ENCODE peak calls at places on chromosome 10, in six cellular contexts. C is HFFc6; D is H4; L is endothelial cell of umbilical vein; G is NCI-H1092; V is activated effector memory CD4-positive, alpha-beta T cell treated with Interleukin-2 at 50 U/mL for 16 hours. F is an unnamed sample.

GRCh38 chr10:526651-527312 is 162.7 kb downstream of the DIP2C start:
- DNase-seq in C (no peak), D (no peak), L (no peak), G (no peak), V (no peak), F (no peak)

GRCh38 chr10:90168244-90168643 is 466.9 kb downstream of the KIF20B start:
- DNase-seq in C (no peak), D (no peak), L (no peak), G (no peak), V (no peak), F (no peak)

GRCh38 chr10:80207768-80208385 is 2.5 kb upstream of the ANXA11 start:
- DNase-seq in C (no peak), D (no peak), L (no peak), G (no peak), V (no peak), F (no peak)

GRCh38 chr10:52659085-52659484 is 113.5 kb downstream of the MBL2 start:
- DNase-seq in C (no peak), D (no peak), L (peak; percentile 65), G (no peak), V (no peak), F (no peak)

GRCh38 chr10:43209064-43209455 is 57.8 kb downstream of the RASGEF1A start:
- DNase-seq in C (no peak), D (no peak), L (no peak), G (no peak), V (no peak), F (no peak)

GRCh38 chr10:58436071-58436470 is 50.9 kb downstream of the TFAM start:
- DNase-seq in C (no peak), D (peak; percentile 84), L (peak; percentile 12), G (no peak), V (no peak), F (no peak)

GRCh38 chr10:47406870-47407648 is 23.0 kb upstream of the ZNF488 start:
- DNase-seq in C (peak; percentile 88), D (peak; percentile 92), L (peak; percentile 24), G (no peak), V (no peak), F (no peak)

GRCh38 chr10:47339186-47339735 is 8.9 kb upstream of the RBP3 start:
- DNase-seq in C (no peak), D (no peak), L (no peak), G (no peak), V (no peak), F (no peak)

GRCh38 chr10:6990891-6991290 is 410.8 kb upstream of the PRKCQ start:
- DNase-seq in C (no peak), D (no peak), L (no peak), G (no peak), V (no peak), F (no peak)

GRCh38 chr10:46526682-46527038 is 29.8 kb downstream of the GPRIN2 start:
- DNase-seq in C (no peak), D (no peak), L (no peak), G (no peak), V (no peak), F (no peak)

GRCh38 chr10:15181576-15182156 is 13.2 kb upstream of the NMT2 start:
- DNase-seq in C (no peak), D (no peak), L (no peak), G (no peak), V (no peak), F (no peak)

GRCh38 chr10:33143160-33143728 is 185.2 kb upstream of the ITGB1 start:
- DNase-seq in C (peak; percentile 56), D (peak; percentile 52), L (no peak), G (no peak), V (no peak), F (no peak)

GRCh38 chr10:92816106-92816505 is 32.2 kb upstream of the EXOC6 start:
- DNase-seq in C (peak; percentile 67), D (no peak), L (peak; percentile 99), G (no peak), V (no peak), F (no peak)

GRCh38 chr10:70906031-70906804 is 17.9 kb upstream of the PCBD1 start:
- DNase-seq in C (no peak), D (no peak), L (no peak), G (no peak), V (no peak), F (no peak)

GRCh38 chr10:106308284-106308683 is 856.2 kb downstream of the SORCS1 start:
- DNase-seq in C (no peak), D (no peak), L (no peak), G (no peak), V (no peak), F (no peak)

GRCh38 chr10:78977761-78978305 is 90.9 kb upstream of the ZMIZ1 start:
- DNase-seq in C (peak; percentile 68), D (peak; percentile 82), L (no peak), G (no peak), V (no peak), F (no peak)

GRCh38 chr10:124921261-124921660 is 20.7 kb upstream of the ZRANB1 start:
- DNase-seq in C (no peak), D (no peak), L (no peak), G (no peak), V (no peak), F (no peak)

GRCh38 chr10:624605-625334 is 64.7 kb downstream of the DIP2C start:
- DNase-seq in C (no peak), D (peak; percentile 75), L (no peak), G (no peak), V (no peak), F (no peak)

GRCh38 chr10:79242620-79243152 is 104.6 kb upstream of the PPIF start:
- DNase-seq in C (peak; percentile 80), D (no peak), L (peak; percentile 71), G (peak; percentile 47), V (peak; percentile 32), F (peak; percentile 66)

GRCh38 chr10:121096617-121097431 is 245.7 kb downstream of the WDR11 start:
- DNase-seq in C (no peak), D (peak; percentile 95), L (no peak), G (no peak), V (no peak), F (no peak)

GRCh38 chr10:58462863-58463507 is 49.7 kb upstream of the BICC1 start:
- DNase-seq in C (no peak), D (no peak), L (no peak), G (no peak), V (no peak), F (no peak)

GRCh38 chr10:114665406-114665805 is 7.3 kb upstream of the ABLIM1 start:
- DNase-seq in C (no peak), D (no peak), L (peak; percentile 64), G (no peak), V (no peak), F (no peak)

GRCh38 chr10:19658131-19658530 is 158.1 kb upstream of the PLXDC2 start:
- DNase-seq in C (no peak), D (no peak), L (no peak), G (no peak), V (no peak), F (no peak)

GRCh38 chr10:46294641-46295230 is 7.9 kb downstream of the ANTXRL start:
- DNase-seq in C (no peak), D (no peak), L (no peak), G (no peak), V (no peak), F (no peak)

GRCh38 chr10:43138757-43139241 is 554 bp downstream of the CSGALNACT2 start:
- DNase-seq in C (peak; percentile 53), D (no peak), L (peak; percentile 58), G (no peak), V (peak; percentile 49), F (peak; percentile 65)

GRCh38 chr10:70441877-70442205 is 360 bp upstream of the NODAL start:
- DNase-seq in C (no peak), D (no peak), L (no peak), G (no peak), V (no peak), F (no peak)

GRCh38 chr10:3754727-3755439 is 30.1 kb downstream of the KLF6 start:
- DNase-seq in C (peak; percentile 85), D (peak; percentile 56), L (peak; percentile 94), G (no peak), V (no peak), F (no peak)

GRCh38 chr10:16896993-16897392 is 79.8 kb upstream of the RSU1 start:
- DNase-seq in C (no peak), D (no peak), L (no peak), G (no peak), V (no peak), F (no peak)

GRCh38 chr10:13913890-13914289 is 327.1 kb downstream of the PRPF18 start:
- DNase-seq in C (no peak), D (no peak), L (no peak), G (no peak), V (no peak), F (no peak)

GRCh38 chr10:69344591-69345244 is 66.4 kb downstream of the HK1 start:
- DNase-seq in C (no peak), D (no peak), L (no peak), G (no peak), V (no peak), F (peak; percentile 34)

GRCh38 chr10:103193107-103193819 is at the start of gene NT5C2:
- DNase-seq in C (peak; percentile 60), D (peak; percentile 57), L (peak; percentile 69), G (peak; percentile 27), V (peak; percentile 73), F (peak; percentile 76)

GRCh38 chr10:34759161-34759836 is 55.8 kb downstream of the PARD3 start:
- DNase-seq in C (no peak), D (no peak), L (no peak), G (no peak), V (no peak), F (no peak)

GRCh38 chr10:72001026-72001380 is 36.8 kb downstream of the CHST3 start:
- DNase-seq in C (no peak), D (no peak), L (peak; percentile 17), G (no peak), V (no peak), F (no peak)

GRCh38 chr10:4655406-4655805 is 170.6 kb upstream of the AKR1E2 start:
- DNase-seq in C (no peak), D (no peak), L (no peak), G (no peak), V (no peak), F (no peak)

GRCh38 chr10:124650820-124651401 is 93.3 kb downstream of the FAM53B start:
- DNase-seq in C (no peak), D (no peak), L (no peak), G (no peak), V (peak; percentile 69), F (peak; percentile 28)

GRCh38 chr10:61662794-61663259 is at the start of gene CABCOCO1:
- DNase-seq in C (peak; percentile 33), D (peak; percentile 68), L (peak; percentile 68), G (peak; percentile 63), V (no peak), F (no peak)

GRCh38 chr10:78688221-78688944 is 380.4 kb upstream of the ZMIZ1 start:
- DNase-seq in C (no peak), D (no peak), L (no peak), G (no peak), V (no peak), F (no peak)

GRCh38 chr10:3264178-3264867 is 91.7 kb upstream of the PITRM1 start:
- DNase-seq in C (no peak), D (no peak), L (peak; percentile 99), G (no peak), V (no peak), F (no peak)

GRCh38 chr10:114520453-114520852 is 116.2 kb upstream of the AFAP1L2 start:
- DNase-seq in C (peak; percentile 86), D (peak; percentile 19), L (peak; percentile 81), G (no peak), V (no peak), F (no peak)